ENCODE peak calls at places on chromosomes 13 and 19, in four cellular contexts. G is Panc1; E is stimulated activated CD8-positive, alpha-beta memory T cell treated with anti-CD3 and anti-CD28 coated beads, Interleukin-4, amount 100 ng/mL, for 1 hour; J is NCI-H1105 treated with DMSO at 0.1 percent for 48 hours. Z is an unnamed sample.

GRCh38 chr19:14160017-14160703 is 23.8 kb upstream of the ASF1B start:
- DNase-seq in G (no peak), E (no peak), J (no peak), Z (no peak)

GRCh38 chr13:30021611-30022010 is 171.2 kb upstream of the UBL3 start:
- DNase-seq in G (no peak), E (no peak), J (no peak), Z (no peak)

GRCh38 chr19:37817180-37817911 is 38.0 kb upstream of the ZNF573 start:
- DNase-seq in G (no peak), E (peak), J (peak), Z (no peak)

GRCh38 chr19:33382006-33382405 is 8.5 kb downstream of the CEBPG start:
- DNase-seq in G (no peak), E (no peak), J (no peak), Z (no peak)

GRCh38 chr13:52356327-52356726 is 49.6 kb downstream of the THSD1 start:
- DNase-seq in G (no peak), E (no peak), J (no peak), Z (no peak)

GRCh38 chr19:16779539-16780163 is 49.5 kb upstream of the SIN3B start:
- DNase-seq in G (no peak), E (no peak), J (no peak), Z (no peak)

GRCh38 chr13:97844151-97844550 is 109.3 kb upstream of the IPO5 start:
- DNase-seq in G (no peak), E (no peak), J (no peak), Z (no peak)

GRCh38 chr19:32675720-32676185 is at the start of gene RGS9BP:
- DNase-seq in G (no peak), E (peak), J (peak), Z (peak)

GRCh38 chr13:27264181-27264580 is 6.4 kb upstream of the RASL11A start:
- DNase-seq in G (no peak), E (no peak), J (no peak), Z (no peak)

GRCh38 chr19:676343-677105 is at the start of gene FSTL3:
- DNase-seq in G (no peak), E (no peak), J (no peak), Z (no peak)

GRCh38 chr19:1315470-1316166 is 29.9 kb downstream of the EFNA2 start:
- DNase-seq in G (no peak), E (no peak), J (peak), Z (peak)

GRCh38 chr13:30690282-30691188 is 44.8 kb upstream of the ALOX5AP start:
- DNase-seq in G (no peak), E (no peak), J (no peak), Z (peak)

GRCh38 chr13:37014609-37015008 is 14.0 kb downstream of the EXOSC8 start:
- DNase-seq in G (no peak), E (no peak), J (no peak), Z (no peak)

GRCh38 chr13:67238277-67238859 is 8.2 kb upstream of the PCDH9 start:
- DNase-seq in G (no peak), E (no peak), J (peak), Z (no peak)

Z was measured in DND-41.